ENCODE peak calls at places on chromosome 7, in five cellular contexts. H is sigmoid colon, T is A549, F is GM12892, Z is transverse colon. B is an unnamed sample.

GRCh38 chr7:21923663-21924062 is 22.0 kb downstream of the CDCA7L start:
- DNase-seq in H (no peak), F (no peak), T (no peak), Z (no peak), B (no peak)

GRCh38 chr7:35747611-35748010 is 52.7 kb upstream of the HERPUD2 start:
- DNase-seq in H (no peak), F (no peak), T (no peak), Z (no peak), B (no peak)

GRCh38 chr7:132500727-132501410 is 75.4 kb downstream of the PLXNA4 start:
- DNase-seq in H (peak; percentile 80), T (no peak), F (no peak), Z (peak; percentile 28), B (no peak)

GRCh38 chr7:112726076-112726475 is 64.1 kb downstream of the TMEM168 start:
- DNase-seq in T (no peak), Z (no peak), F (no peak), H (no peak), B (no peak)

GRCh38 chr7:141709318-141709717 is 1.2 kb downstream of the WEE2 start:
- DNase-seq in F (no peak), H (no peak), T (no peak), Z (no peak), B (no peak)

GRCh38 chr7:140672382-140673062 is at the start of gene ADCK2:
- DNase-seq in T (peak; percentile 86), Z (peak; percentile 74), F (peak; percentile 90), H (peak; percentile 67), B (peak; percentile 80)

GRCh38 chr7:35701287-35701686 is 6.4 kb upstream of the HERPUD2 start:
- DNase-seq in H (no peak), Z (no peak), F (no peak), T (no peak), B (no peak)

GRCh38 chr7:7972128-7972527 is 3.5 kb downstream of the GLCCI1 start:
- DNase-seq in Z (no peak), T (no peak), H (no peak), F (no peak), B (no peak)

GRCh38 chr7:1377111-1377909 is 82.0 kb downstream of the MICALL2 start:
- DNase-seq in F (no peak), H (no peak), T (no peak), Z (no peak), B (no peak)

GRCh38 chr7:141158562-141158961 is 84.7 kb downstream of the TMEM178B start:
- DNase-seq in H (peak; percentile 72), Z (peak; percentile 21), F (no peak), T (peak; percentile 18), B (peak; percentile 88)

GRCh38 chr7:144713850-144714249 is 122.0 kb downstream of the TPK1 start:
- DNase-seq in Z (no peak), F (no peak), T (no peak), H (no peak), B (peak; percentile 5)

GRCh38 chr7:36228039-36228438 is 75.0 kb downstream of the EEPD1 start:
- DNase-seq in Z (no peak), T (no peak), H (no peak), F (no peak), B (no peak)

GRCh38 chr7:96823274-96823673 is 113.6 kb upstream of the SEM1 start:
- DNase-seq in F (no peak), T (no peak), Z (no peak), H (no peak), B (peak; percentile 10)

GRCh38 chr7:155276800-155277375 is 20.8 kb upstream of the INSIG1 start:
- DNase-seq in H (peak; percentile 37), F (no peak), T (no peak), Z (no peak), B (no peak)

GRCh38 chr7:155278921-155279320 is 18.8 kb upstream of the INSIG1 start:
- DNase-seq in Z (no peak), T (no peak), H (no peak), F (no peak), B (no peak)

GRCh38 chr7:155277385-155277994 is 20.2 kb upstream of the INSIG1 start:
- DNase-seq in H (no peak), F (no peak), Z (no peak), T (no peak), B (no peak)

GRCh38 chr7:155274956-155275355 is 22.7 kb upstream of the INSIG1 start:
- DNase-seq in T (no peak), H (no peak), F (no peak), Z (no peak), B (no peak)

GRCh38 chr7:155276032-155276799 is 21.5 kb upstream of the INSIG1 start:
- DNase-seq in F (no peak), Z (no peak), T (no peak), H (no peak), B (no peak)
- TF ChIP-seq POLR2A in F (no peak), Z (no peak), T (no peak), H (no peak), B (no peak)

GRCh38 chr7:152465118-152465387 is 29.2 kb upstream of the KMT2C start:
- DNase-seq in H (no peak), Z (no peak), F (no peak), T (no peak), B (no peak)

GRCh38 chr7:152464312-152465117 is 28.7 kb upstream of the KMT2C start:
- DNase-seq in Z (peak; percentile 77), T (peak; percentile 88), F (peak; percentile 79), H (peak; percentile 90), B (peak; percentile 74)

GRCh38 chr7:152459724-152460251 is 24.0 kb upstream of the KMT2C start:
- DNase-seq in H (no peak), Z (peak; percentile 14), T (no peak), F (no peak), B (no peak)

GRCh38 chr7:152463714-152464311 is 28.0 kb upstream of the KMT2C start:
- DNase-seq in T (peak; percentile 96), Z (peak; percentile 100), F (peak; percentile 96), H (peak; percentile 100), B (peak; percentile 97)

GRCh38 chr7:152462995-152463713 is 27.4 kb upstream of the KMT2C start:
- DNase-seq in Z (no peak), H (no peak), T (no peak), F (no peak), B (peak; percentile 40)
- TF ChIP-seq POLR2A in Z (peak; percentile 88), H (peak; percentile 73), T (peak; percentile 58), F (no peak), B (peak; percentile 88)

GRCh38 chr7:76393116-76394031 is 16.1 kb downstream of the SSC4D start:
- DNase-seq in H (peak; percentile 97), F (peak; percentile 98), T (peak; percentile 92), Z (peak; percentile 97), B (peak; percentile 93)
- TF ChIP-seq POLR2A in H (peak; percentile 50), F (peak; percentile 67), T (peak; percentile 65), Z (peak; percentile 81), B (peak; percentile 83)

GRCh38 chr7:5428470-5429252 is 5.0 kb upstream of the TNRC18 start:
- DNase-seq in H (peak; percentile 95), Z (peak; percentile 73), T (no peak), F (no peak), B (no peak)
- TF ChIP-seq POLR2A in H (no peak), Z (no peak), T (no peak), F (no peak), B (no peak)

DNA sequence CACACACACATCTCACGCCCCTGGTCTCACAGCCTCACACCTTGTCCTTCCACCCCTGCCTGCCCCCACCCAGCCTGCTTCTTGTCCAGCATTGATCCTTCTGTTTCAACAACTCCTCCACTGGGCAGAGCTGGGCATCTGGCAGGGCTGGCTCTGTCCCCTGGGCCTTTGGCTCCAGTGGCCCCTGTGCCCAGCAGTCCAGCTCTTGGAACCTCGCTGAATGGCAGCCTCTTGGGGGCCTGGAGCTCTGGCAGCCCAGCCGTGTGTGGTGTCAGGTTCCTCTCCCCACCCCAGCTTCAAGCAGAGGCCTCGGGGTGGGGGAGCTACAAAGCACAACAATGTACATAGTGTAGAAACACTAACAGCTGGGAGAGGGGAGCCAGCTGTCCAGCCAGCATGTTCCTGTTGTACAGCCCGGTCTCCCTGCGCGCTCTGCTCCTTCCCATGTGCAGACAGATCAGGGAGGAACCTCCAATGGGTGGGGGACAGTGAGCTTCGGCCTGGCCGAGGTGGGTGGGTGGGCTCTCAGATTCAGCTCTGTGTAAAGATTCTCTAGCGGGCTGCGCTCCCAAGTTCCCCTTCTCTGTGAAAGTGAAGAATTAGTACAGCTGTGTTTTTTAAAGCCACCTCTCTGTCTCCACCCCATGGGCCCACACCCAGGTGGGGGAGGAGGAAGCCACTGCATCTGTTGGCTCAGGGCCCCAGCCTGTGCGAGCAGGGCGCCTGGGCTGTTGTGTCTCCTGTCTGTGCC is 19.4 kb downstream of the ZMIZ2 start:
- DNase-seq in T (no peak), Z (peak; percentile 85), H (peak; percentile 93), F (peak; percentile 63), B (no peak)
- TF ChIP-seq POLR2A in T (no peak), Z (no peak), H (no peak), F (no peak), B (no peak)

DNA sequence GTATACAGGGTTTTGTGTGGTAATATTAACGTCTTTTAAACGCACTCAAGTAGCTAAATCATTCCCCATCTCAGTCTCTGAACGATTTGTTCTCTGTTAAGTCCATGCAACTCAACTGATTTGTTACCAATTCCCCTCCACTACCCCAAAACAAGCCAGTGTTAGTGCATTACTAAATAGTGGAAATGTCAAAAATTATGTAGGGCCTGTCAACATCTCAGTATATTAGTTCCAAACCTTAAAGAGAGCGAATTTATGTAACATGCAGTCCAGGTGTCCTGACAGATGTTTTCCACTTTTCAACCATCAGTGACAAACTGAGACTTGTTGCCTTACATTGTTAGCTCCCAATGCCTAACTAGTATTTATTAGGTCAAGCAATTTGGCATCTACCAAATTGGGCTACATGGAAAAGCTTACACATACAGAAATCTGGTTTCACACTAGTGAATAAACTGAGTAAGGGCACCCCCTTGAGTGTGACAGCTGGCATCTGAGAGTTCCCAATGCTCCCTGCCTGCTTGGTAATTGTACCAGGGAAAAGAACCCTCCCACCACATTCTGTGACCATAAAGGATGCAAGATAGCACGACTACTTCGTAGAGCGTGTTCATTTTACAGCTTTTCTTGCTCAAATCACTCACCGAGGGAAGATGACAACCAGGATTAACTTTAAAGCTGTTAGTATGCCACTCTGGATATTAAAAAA is 12.1 kb downstream of the HNRNPA2B1 start:
- DNase-seq in H (no peak), Z (no peak), T (no peak), F (no peak), B (no peak)
- TF ChIP-seq POLR2A in H (no peak), Z (no peak), T (no peak), F (peak; percentile 54), B (no peak)

GRCh38 chr7:94655884-94656657 is at the start of gene SGCE:
- DNase-seq in F (no peak), T (peak; percentile 55), Z (peak; percentile 64), H (peak; percentile 92), B (peak; percentile 37)
- TF ChIP-seq POLR2A in F (peak; percentile 96), T (peak; percentile 85), Z (no peak), H (no peak), B (peak; percentile 62)

DNA sequence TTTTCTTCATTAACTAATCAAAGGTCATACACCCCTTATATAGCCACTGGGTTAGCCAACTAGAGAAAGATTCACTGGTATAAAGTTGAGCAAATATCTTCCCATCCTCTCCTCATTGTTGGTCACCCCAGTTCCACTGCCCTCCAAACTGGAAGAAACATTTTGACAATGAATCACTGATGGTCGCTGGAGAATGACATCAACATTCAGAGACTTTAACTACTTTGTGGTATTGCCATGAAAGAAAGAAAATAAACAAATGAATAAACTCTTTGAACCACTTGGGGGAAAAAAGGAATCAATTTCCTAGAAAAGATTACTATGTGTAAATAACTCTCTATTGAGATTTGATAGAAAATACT is 23.4 kb downstream of the HYCC1 start:
- DNase-seq in H (no peak), F (no peak), T (no peak), Z (no peak), B (peak; percentile 27)
- TF ChIP-seq POLR2A in H (no peak), F (no peak), T (no peak), Z (no peak), B (no peak)